ENCODE peak calls at places on chromosomes 12 and 14, in ten cellular contexts. Y is mammary epithelial cell, K is D341Med, C is GM13976, N is HEK293T, D is substantia nigra, Z is WTC11, F is ureter, B is tibial artery, P is NCI-H510A treated with DMSO at 0.1 percent for 48 hours. G is an unnamed sample.

GRCh38 chr12:92905811-92906554 is 23.1 kb downstream of the EEA1 start:
- DNase-seq in D (no peak), Z (no peak), K (no peak), N (no peak), Y (no peak), P (no peak), F (no peak), B (no peak), C (no peak), G (no peak)

GRCh38 chr14:50961606-50962259 is 17.4 kb upstream of the PYGL start:
- DNase-seq in B (no peak), Z (no peak), Y (peak; percentile 74), D (no peak), K (no peak), P (no peak), C (no peak), F (no peak), N (no peak), G (no peak)

GRCh38 chr14:24428628-24429394 is 657 bp downstream of the CBLN3 start:
- DNase-seq in D (no peak), N (no peak), Z (no peak), C (no peak), K (no peak), F (no peak), B (no peak), Y (no peak), P (no peak), G (no peak)

GRCh38 chr14:69325086-69325485 is 65.1 kb downstream of the GALNT16 start:
- DNase-seq in Y (no peak), D (no peak), B (peak; percentile 45), C (no peak), P (no peak), Z (peak; percentile 1), K (no peak), N (no peak), F (no peak), G (peak; percentile 28)

GRCh38 chr12:20492251-20492728 is 124.0 kb downstream of the PDE3A start:
- DNase-seq in Y (peak; percentile 1), C (no peak), D (no peak), Z (no peak), B (no peak), N (no peak), F (no peak), P (no peak), K (no peak), G (peak; percentile 46)

GRCh38 chr14:86404425-86404824 is 874.5 kb downstream of the FLRT2 start:
- DNase-seq in F (no peak), Y (no peak), P (no peak), K (no peak), C (no peak), Z (no peak), B (no peak), D (no peak), N (no peak), G (no peak)

GRCh38 chr14:100552524-100553125 is 34.6 kb downstream of the BEGAIN start:
- DNase-seq in P (no peak), C (no peak), Y (no peak), N (no peak), K (no peak), D (no peak), B (no peak), Z (no peak), F (no peak), G (no peak)

GRCh38 chr12:113071427-113072112 is 15.0 kb downstream of the DTX1 start:
- DNase-seq in C (no peak), Y (no peak), P (peak; percentile 76), B (no peak), Z (no peak), K (no peak), F (no peak), D (peak; percentile 28), N (no peak), G (no peak)

GRCh38 chr14:49946320-49947141 is 53.6 kb downstream of the ARF6 start:
- DNase-seq in B (peak; percentile 43), D (no peak), C (no peak), K (no peak), Z (no peak), P (peak; percentile 35), F (no peak), N (no peak), Y (peak; percentile 72), G (no peak)

GRCh38 chr14:76937181-76938091 is 91.1 kb downstream of the IRF2BPL start:
- DNase-seq in K (peak; percentile 85), C (no peak), D (no peak), Y (peak; percentile 54), B (peak; percentile 83), F (no peak), P (peak; percentile 62), N (no peak), Z (no peak), G (peak; percentile 82)

GRCh38 chr14:105378873-105379685 is 19.3 kb upstream of the TEX22 start:
- DNase-seq in K (no peak), D (no peak), B (no peak), F (no peak), C (no peak), P (no peak), Z (no peak), Y (no peak), N (no peak), G (no peak)

GRCh38 chr12:23949212-23950010 is at the start of gene SOX5:
- DNase-seq in Z (peak; percentile 30), F (no peak), K (peak; percentile 28), C (no peak), P (peak; percentile 70), D (no peak), N (peak; percentile 60), B (peak; percentile 75), Y (no peak), G (peak; percentile 62)

GRCh38 chr14:24437736-24438067 is 4.9 kb downstream of the SDR39U1 start:
- DNase-seq in P (no peak), B (no peak), D (no peak), Z (no peak), K (no peak), N (no peak), C (no peak), F (no peak), Y (no peak), G (no peak)

GRCh38 chr12:6458281-6459003 is 6.6 kb downstream of the TAPBPL start:
- DNase-seq in B (no peak), F (no peak), N (no peak), Z (no peak), D (no peak), Y (no peak), C (no peak), P (no peak), K (peak; percentile 41), G (no peak)

GRCh38 chr12:38995249-38995648 is 89.9 kb upstream of the CPNE8 start:
- DNase-seq in Y (no peak), F (no peak), P (no peak), B (no peak), Z (no peak), K (no peak), N (no peak), C (no peak), D (no peak), G (no peak)

GRCh38 chr12:38102197-38102596 is 214.4 kb upstream of the ALG10B start:
- DNase-seq in N (no peak), D (no peak), Z (no peak), F (no peak), P (no peak), B (no peak), C (no peak), Y (peak; percentile 69), K (no peak), G (no peak)

GRCh38 chr12:120598674-120599463 is 17.7 kb upstream of the POP5 start:
- DNase-seq in K (no peak), N (no peak), F (no peak), B (no peak), Z (no peak), D (no peak), Y (peak; percentile 34), C (peak; percentile 54), P (no peak), G (peak; percentile 53)

GRCh38 chr14:104428333-104428851 is 151.2 kb upstream of the C14orf180 start:
- DNase-seq in D (no peak), Z (no peak), F (no peak), C (peak; percentile 15), B (no peak), Y (no peak), P (no peak), K (peak; percentile 19), N (no peak), G (peak; percentile 38)

GRCh38 chr14:93713726-93714405 is 74.4 kb downstream of the PRIMA1 start:
- DNase-seq in F (no peak), Y (no peak), N (no peak), K (peak; percentile 34), Z (no peak), C (peak; percentile 19), B (no peak), P (no peak), D (no peak), G (no peak)

GRCh38 chr12:49974231-49974675 is 1.5 kb downstream of the AQP6 start:
- DNase-seq in Z (no peak), P (no peak), Y (no peak), F (no peak), N (peak; percentile 42), D (peak; percentile 59), K (peak; percentile 65), B (peak; percentile 76), C (no peak), G (peak; percentile 87)

GRCh38 chr12:82708507-82708906 is 21.8 kb downstream of the TMTC2 start:
- DNase-seq in K (no peak), P (no peak), N (no peak), D (peak; percentile 49), C (no peak), Z (peak; percentile 30), Y (no peak), B (no peak), F (no peak), G (no peak)

GRCh38 chr12:98401427-98401826 is 114.0 kb upstream of the TMPO start:
- DNase-seq in N (no peak), Z (no peak), Y (no peak), K (no peak), P (no peak), B (no peak), F (no peak), C (no peak), D (no peak), G (no peak)

GRCh38 chr14:73008501-73008900 is 18.4 kb downstream of the ZFYVE1 start:
- DNase-seq in N (no peak), Y (no peak), B (no peak), D (no peak), C (no peak), P (no peak), Z (no peak), K (no peak), F (no peak), G (no peak)

GRCh38 chr14:32933943-32934890 is 4.5 kb upstream of the NPAS3 start:
- DNase-seq in Y (peak; percentile 17), N (peak; percentile 59), B (no peak), D (peak; percentile 63), F (no peak), P (peak; percentile 47), Z (peak; percentile 63), C (peak; percentile 24), K (peak; percentile 81), G (peak; percentile 75)

GRCh38 chr14:21061347-21061668 is 3.7 kb downstream of the RNASE8 start:
- DNase-seq in N (no peak), D (no peak), C (no peak), K (no peak), B (no peak), Z (no peak), F (no peak), Y (no peak), P (no peak), G (no peak)

GRCh38 chr14:63770187-63770807 is 42.4 kb upstream of the SGPP1 start:
- DNase-seq in D (no peak), K (peak; percentile 53), N (peak; percentile 43), B (no peak), Z (no peak), Y (peak; percentile 40), F (no peak), P (no peak), C (peak; percentile 64), G (no peak)

GRCh38 chr12:112198120-112198733 is 72.9 kb downstream of the TRAFD1 start:
- DNase-seq in C (peak; percentile 80), Z (peak; percentile 87), F (no peak), D (no peak), K (peak; percentile 83), Y (peak; percentile 17), N (peak; percentile 78), B (no peak), P (peak; percentile 76), G (no peak)

GRCh38 chr12:79597910-79598309 is 92.9 kb downstream of the PAWR start:
- DNase-seq in D (no peak), N (no peak), Y (no peak), C (no peak), B (no peak), P (no peak), K (no peak), Z (no peak), F (no peak), G (no peak)